ENCODE peak calls at places on chromosome 21, in five cellular contexts. T is AML-193, X is HTR-8/SVneo, O is H4, F is T-helper 2 cell. B is an unnamed sample.

GRCh38 chr21:32413697-32414578 is 1.4 kb downstream of the EVA1C start:
- DNase-seq in O (no peak), F (no peak), X (no peak), T (no peak), B (no peak)

GRCh38 chr21:43854773-43855633 is 10.0 kb upstream of the AGPAT3 start:
- DNase-seq in F (peak), X (no peak), O (no peak), T (no peak), B (no peak)

GRCh38 chr21:34576043-34576466 is 38.9 kb downstream of the RCAN1 start:
- DNase-seq in T (no peak), O (no peak), X (no peak), F (no peak), B (peak)

GRCh38 chr21:45309069-45309521 is 21.4 kb upstream of the POFUT2 start:
- DNase-seq in X (peak), O (peak), T (no peak), F (peak), B (no peak)

GRCh38 chr21:27408826-27409225 is 441.9 kb upstream of the ADAMTS5 start:
- DNase-seq in F (no peak), O (no peak), X (no peak), T (no peak), B (no peak)

GRCh38 chr21:24045775-24046215 is 1561.5 kb downstream of the MRPL39 start:
- DNase-seq in O (peak), T (peak), F (peak), X (peak), B (peak)

GRCh38 chr21:36297938-36298572 is 21.9 kb upstream of the MORC3 start:
- DNase-seq in T (peak), F (peak), X (no peak), O (peak), B (peak)

GRCh38 chr21:45572231-45572630 is 30.0 kb upstream of the SLC19A1 start:
- DNase-seq in F (no peak), X (no peak), T (no peak), O (no peak), B (no peak)

GRCh38 chr21:40923914-40924313 is 77.0 kb upstream of the DSCAM start:
- DNase-seq in T (no peak), X (no peak), O (no peak), F (no peak), B (no peak)

GRCh38 chr21:44485254-44485793 is 30.0 kb downstream of the LRRC3 start:
- DNase-seq in O (peak), X (no peak), T (no peak), F (peak), B (no peak)

GRCh38 chr21:15000076-15000475 is 64.7 kb downstream of the NRIP1 start:
- DNase-seq in T (no peak), O (peak), F (no peak), X (no peak), B (no peak)